ENCODE peak calls at places on chromosomes 12 and 14, in seven cellular contexts. H, R, G, P, K, V and O are unnamed samples.

GRCh38 chr14:103839569-103839968 is 7.8 kb downstream of the PPP1R13B start:
- DNase-seq in H (no peak), R (no peak), G (no peak), P (no peak), K (no peak), V (no peak), O (no peak)

GRCh38 chr12:56336361-56337167 is 2.1 kb upstream of the IL23A start:
- DNase-seq in H (no peak), R (no peak), G (no peak), P (no peak), K (no peak), V (no peak), O (no peak)

GRCh38 chr12:96698521-96698920 is 208.5 kb upstream of the NEDD1 start:
- DNase-seq in H (no peak), R (no peak), G (no peak), P (no peak), K (no peak), V (no peak), O (no peak)

GRCh38 chr14:53218161-53218560 is 65.0 kb upstream of the DDHD1 start:
- DNase-seq in H (no peak), R (peak; percentile 13), G (no peak), P (no peak), K (no peak), V (no peak), O (no peak)

GRCh38 chr12:15556411-15556810 is 232.8 kb downstream of the EPS8 start:
- DNase-seq in H (no peak), R (no peak), G (no peak), P (no peak), K (no peak), V (no peak), O (no peak)

GRCh38 chr12:2507811-2508210 is 287.0 kb upstream of the FKBP4 start:
- DNase-seq in H (no peak), R (no peak), G (no peak), P (no peak), K (no peak), V (no peak), O (no peak)

GRCh38 chr12:131208425-131208824 is 254.7 kb downstream of the ADGRD1 start:
- DNase-seq in H (no peak), R (no peak), G (no peak), P (no peak), K (no peak), V (no peak), O (no peak)

GRCh38 chr12:59972941-59973340 is 377.1 kb downstream of the SLC16A7 start:
- DNase-seq in H (no peak), R (no peak), G (peak; percentile 95), P (peak; percentile 23), K (no peak), V (no peak), O (no peak)

GRCh38 chr14:25516838-25517237 is 466.9 kb upstream of the STXBP6 start:
- DNase-seq in H (no peak), R (no peak), G (no peak), P (no peak), K (no peak), V (no peak), O (no peak)

GRCh38 chr14:57704796-57705195 is 161.1 kb downstream of the SLC35F4 start:
- DNase-seq in H (no peak), R (no peak), G (no peak), P (no peak), K (no peak), V (no peak), O (no peak)

GRCh38 chr12:26119391-26119981 is 5.4 kb downstream of the BHLHE41 start:
- DNase-seq in H (no peak), R (peak; percentile 88), G (peak; percentile 48), P (peak; percentile 67), K (no peak), V (no peak), O (no peak)

GRCh38 chr14:100304825-100305445 is 1.3 kb downstream of the SLC25A29 start:
- DNase-seq in H (no peak), R (peak; percentile 60), G (peak; percentile 81), P (no peak), K (peak; percentile 49), V (no peak), O (no peak)

GRCh38 chr14:77155083-77155482 is 13.5 kb upstream of the ZDHHC22 start:
- DNase-seq in H (no peak), R (no peak), G (no peak), P (no peak), K (no peak), V (peak; percentile 36), O (no peak)

GRCh38 chr12:38898001-38898684 is 7.2 kb downstream of the CPNE8 start:
- DNase-seq in H (no peak), R (no peak), G (no peak), P (no peak), K (no peak), V (no peak), O (no peak)

GRCh38 chr14:36319899-36320209 is 583 bp downstream of the MBIP start:
- DNase-seq in H (no peak), R (no peak), G (no peak), P (no peak), K (no peak), V (no peak), O (peak; percentile 3)

GRCh38 chr12:120352117-120352516 is 16.8 kb downstream of the MSI1 start:
- DNase-seq in H (no peak), R (no peak), G (peak; percentile 67), P (no peak), K (no peak), V (no peak), O (no peak)

GRCh38 chr14:68627868-68628604 is 164.8 kb downstream of the ZFP36L1 start:
- DNase-seq in H (peak; percentile 24), R (no peak), G (no peak), P (no peak), K (peak; percentile 66), V (peak; percentile 49), O (no peak)

GRCh38 chr12:120290541-120291312 is 976 bp downstream of the RNU4-2 start:
- DNase-seq in H (peak; percentile 14), R (peak; percentile 35), G (no peak), P (no peak), K (peak; percentile 41), V (no peak), O (no peak)

GRCh38 chr14:24665440-24665991 is 31.5 kb upstream of the GZMB start:
- DNase-seq in H (no peak), R (peak; percentile 11), G (no peak), P (no peak), K (no peak), V (no peak), O (no peak)

GRCh38 chr14:106174206-106174605 is 647.8 kb downstream of the TMEM121 start:
- DNase-seq in H (peak; percentile 78), R (no peak), G (no peak), P (no peak), K (no peak), V (no peak), O (no peak)

GRCh38 chr12:52525661-52526499 is 5.7 kb upstream of the KRT5 start:
- DNase-seq in H (no peak), R (no peak), G (no peak), P (no peak), K (no peak), V (peak; percentile 59), O (no peak)

GRCh38 chr12:754871-755562 is 2.6 kb downstream of the WNK1 start:
- DNase-seq in H (no peak), R (peak; percentile 65), G (peak; percentile 52), P (no peak), K (no peak), V (no peak), O (no peak)

GRCh38 chr14:34461334-34462131 is 507 bp downstream of the SPTSSA start:
- DNase-seq in H (no peak), R (peak; percentile 64), G (no peak), P (no peak), K (peak; percentile 61), V (peak; percentile 78), O (no peak)

GRCh38 chr12:46523863-46524770 is 151.5 kb upstream of the SLC38A2 start:
- DNase-seq in H (peak; percentile 18), R (no peak), G (peak; percentile 100), P (peak; percentile 53), K (no peak), V (no peak), O (no peak)

GRCh38 chr12:75672212-75672611 is 160.8 kb upstream of the KRR1 start:
- DNase-seq in H (no peak), R (no peak), G (no peak), P (no peak), K (peak; percentile 12), V (no peak), O (no peak)

GRCh38 chr14:98957211-98958047 is 314.6 kb downstream of the BCL11B start:
- DNase-seq in H (no peak), R (no peak), G (no peak), P (peak; percentile 86), K (no peak), V (peak; percentile 84), O (no peak)

GRCh38 chr14:73269729-73270651 is 32.7 kb downstream of the PAPLN start:
- DNase-seq in H (no peak), R (no peak), G (no peak), P (no peak), K (peak; percentile 80), V (peak; percentile 74), O (no peak)

GRCh38 chr14:75495882-75496281 is 26.4 kb upstream of the BATF start:
- DNase-seq in H (no peak), R (no peak), G (no peak), P (no peak), K (no peak), V (no peak), O (no peak)

GRCh38 chr12:52591521-52591920 is 9.7 kb downstream of the KRT72 start:
- DNase-seq in H (no peak), R (no peak), G (no peak), P (no peak), K (no peak), V (no peak), O (no peak)

GRCh38 chr14:71855399-71856036 is 76.7 kb upstream of the RGS6 start:
- DNase-seq in H (no peak), R (peak; percentile 62), G (peak; percentile 49), P (peak; percentile 53), K (peak; percentile 81), V (no peak), O (peak; percentile 13)

GRCh38 chr12:12474471-12474928 is 88.2 kb downstream of the DUSP16 start:
- DNase-seq in H (no peak), R (no peak), G (no peak), P (no peak), K (no peak), V (no peak), O (no peak)

GRCh38 chr14:20614038-20614840 is 23.1 kb upstream of the RNASE12 start:
- DNase-seq in H (peak; percentile 26), R (no peak), G (peak; percentile 33), P (no peak), K (peak; percentile 50), V (no peak), O (no peak)

GRCh38 chr12:80780746-80781145 is 64.0 kb downstream of the MYF5 start:
- DNase-seq in H (no peak), R (no peak), G (no peak), P (no peak), K (no peak), V (no peak), O (no peak)

GRCh38 chr12:12883369-12884001 is 7.9 kb upstream of the GPRC5A start:
- DNase-seq in H (no peak), R (no peak), G (peak; percentile 83), P (no peak), K (no peak), V (no peak), O (no peak)

GRCh38 chr12:51678086-51678724 is 87.2 kb downstream of the SCN8A start:
- DNase-seq in H (no peak), R (peak; percentile 75), G (peak; percentile 37), P (peak; percentile 40), K (peak; percentile 41), V (no peak), O (no peak)

GRCh38 chr14:51597511-51597920 is 54.2 kb upstream of the FRMD6 start:
- DNase-seq in H (no peak), R (no peak), G (peak; percentile 68), P (no peak), K (no peak), V (no peak), O (no peak)

GRCh38 chr12:3152892-3153291 is 75.7 kb downstream of the TSPAN9 start:
- DNase-seq in H (no peak), R (no peak), G (no peak), P (no peak), K (no peak), V (no peak), O (no peak)

GRCh38 chr14:50060871-50061663 is 55.3 kb downstream of the VCPKMT start:
- DNase-seq in H (no peak), R (peak; percentile 94), G (peak; percentile 69), P (peak; percentile 78), K (no peak), V (peak; percentile 84), O (peak; percentile 75)